ENCODE peak calls at places on chromosome 17, in ten cellular contexts. D, M, U, B, E, I, G, J, F and A are unnamed samples.

GRCh38 chr17:59365383-59365981 is 34.0 kb downstream of the YPEL2 start:
- DNase-seq in I (no peak), F (no peak), D (peak; percentile 17), E (no peak), B (no peak), M (no peak), J (no peak), U (no peak), G (no peak), A (no peak)

GRCh38 chr17:45248132-45248936 is 13.6 kb downstream of the SPATA32 start:
- DNase-seq in J (peak; percentile 93), E (peak; percentile 85), B (peak; percentile 54), M (peak; percentile 85), F (no peak), I (peak; percentile 76), D (peak; percentile 85), G (no peak), U (peak; percentile 66), A (no peak)

GRCh38 chr17:57986841-57987581 is 1.0 kb downstream of the VEZF1 start:
- DNase-seq in E (peak; percentile 62), J (no peak), M (peak; percentile 62), D (peak; percentile 24), F (peak; percentile 54), G (peak; percentile 66), B (peak; percentile 7), U (peak; percentile 56), I (peak; percentile 36), A (no peak)

GRCh38 chr17:10327640-10328039 is 45.2 kb downstream of the MYH13 start:
- DNase-seq in M (peak; percentile 94), F (peak; percentile 80), I (peak; percentile 79), B (peak; percentile 44), E (peak; percentile 86), G (peak; percentile 88), U (peak; percentile 75), D (peak; percentile 31), J (peak; percentile 71), A (peak; percentile 83)

GRCh38 chr17:56478836-56479447 is 114.6 kb upstream of the NOG start:
- DNase-seq in E (peak; percentile 20), U (peak; percentile 59), D (no peak), B (no peak), J (no peak), I (no peak), F (no peak), M (peak; percentile 75), G (no peak), A (no peak)

GRCh38 chr17:6471531-6472465 is 27.5 kb downstream of the PIMREG start:
- DNase-seq in I (no peak), J (no peak), F (no peak), E (no peak), M (peak; percentile 34), U (peak; percentile 94), G (no peak), D (no peak), B (no peak), A (no peak)

GRCh38 chr17:41844971-41845370 is 7.3 kb downstream of the KLHL10 start:
- DNase-seq in D (no peak), E (no peak), F (no peak), M (no peak), J (no peak), U (no peak), G (no peak), B (no peak), I (no peak), A (no peak)

GRCh38 chr17:38914741-38915638 is 10.4 kb upstream of the LASP1NB start:
- DNase-seq in E (peak; percentile 13), B (no peak), F (peak; percentile 38), U (no peak), M (peak; percentile 55), I (no peak), D (no peak), J (no peak), G (no peak), A (peak; percentile 23)

GRCh38 chr17:34706029-34706428 is 126.6 kb downstream of the TMEM132E start:
- DNase-seq in D (no peak), U (peak; percentile 13), M (peak; percentile 74), G (no peak), B (no peak), E (peak; percentile 24), I (peak; percentile 19), F (no peak), J (no peak), A (no peak)